ENCODE peak calls at places on chromosomes 11 and 22, in nine cellular contexts. One of them, this sample, is unnamed.
A peak's percentile ranks its signal among the peaks of the same experiment; 100 is the strongest.

GRCh38 chr22:19708323-19709011 is 5.8 kb upstream of the SEPTIN5 start:
- DNase-seq in suprapubic skin: peak; percentile 52
- DNase-seq in CD8-positive, alpha-beta T cell: no peak
- DNase-seq in ascending aorta: peak; percentile 61
- DNase-seq in body of pancreas: no peak
- DNase-seq in dorsolateral prefrontal cortex: no peak
- DNase-seq in sigmoid colon: peak; percentile 61
- DNase-seq in GM23338: no peak
- DNase-seq in A549: no peak
- DNase-seq in this sample: peak; percentile 68

GRCh38 chr11:94767292-94767690 is 865 bp upstream of the AMOTL1 start:
- DNase-seq in suprapubic skin: no peak
- DNase-seq in CD8-positive, alpha-beta T cell: no peak
- DNase-seq in ascending aorta: no peak
- DNase-seq in body of pancreas: no peak
- DNase-seq in dorsolateral prefrontal cortex: no peak
- DNase-seq in sigmoid colon: no peak
- DNase-seq in GM23338: no peak
- DNase-seq in A549: no peak
- DNase-seq in this sample: no peak

GRCh38 chr22:44456661-44457412 is 41.2 kb downstream of the RTL6 start:
- DNase-seq in suprapubic skin: no peak
- DNase-seq in CD8-positive, alpha-beta T cell: no peak
- DNase-seq in ascending aorta: no peak
- DNase-seq in body of pancreas: no peak
- DNase-seq in dorsolateral prefrontal cortex: no peak
- DNase-seq in sigmoid colon: no peak
- DNase-seq in GM23338: no peak
- DNase-seq in A549: no peak
- DNase-seq in this sample: no peak

GRCh38 chr11:4074266-4074665 is 20.3 kb upstream of the RRM1 start:
- DNase-seq in suprapubic skin: no peak
- DNase-seq in CD8-positive, alpha-beta T cell: no peak
- DNase-seq in ascending aorta: no peak
- DNase-seq in body of pancreas: no peak
- DNase-seq in dorsolateral prefrontal cortex: no peak
- DNase-seq in sigmoid colon: no peak
- DNase-seq in GM23338: no peak
- DNase-seq in A549: no peak
- DNase-seq in this sample: no peak

GRCh38 chr11:74570266-74571061 is 21.9 kb upstream of the POLD3 start:
- DNase-seq in suprapubic skin: no peak
- DNase-seq in CD8-positive, alpha-beta T cell: no peak
- DNase-seq in ascending aorta: no peak
- DNase-seq in body of pancreas: peak; percentile 68
- DNase-seq in dorsolateral prefrontal cortex: no peak
- DNase-seq in sigmoid colon: no peak
- DNase-seq in GM23338: peak; percentile 75
- DNase-seq in A549: peak; percentile 70
- DNase-seq in this sample: no peak

GRCh38 chr11:73313652-73314051 is 5.6 kb downstream of the ARHGEF17 start:
- DNase-seq in suprapubic skin: no peak
- DNase-seq in CD8-positive, alpha-beta T cell: no peak
- DNase-seq in ascending aorta: no peak
- DNase-seq in body of pancreas: no peak
- DNase-seq in dorsolateral prefrontal cortex: no peak
- DNase-seq in sigmoid colon: no peak
- DNase-seq in GM23338: no peak
- DNase-seq in A549: no peak
- DNase-seq in this sample: no peak

GRCh38 chr22:24496661-24497060 is 1.5 kb downstream of the UPB1 start:
- DNase-seq in suprapubic skin: no peak
- DNase-seq in CD8-positive, alpha-beta T cell: no peak
- DNase-seq in ascending aorta: no peak
- DNase-seq in body of pancreas: no peak
- DNase-seq in dorsolateral prefrontal cortex: no peak
- DNase-seq in sigmoid colon: no peak
- DNase-seq in GM23338: no peak
- DNase-seq in A549: no peak
- DNase-seq in this sample: no peak

GRCh38 chr11:55714982-55715888 is 53.2 kb downstream of the OR4C6 start:
- DNase-seq in suprapubic skin: no peak
- DNase-seq in CD8-positive, alpha-beta T cell: no peak
- DNase-seq in ascending aorta: no peak
- DNase-seq in body of pancreas: no peak
- DNase-seq in dorsolateral prefrontal cortex: no peak
- DNase-seq in sigmoid colon: no peak
- DNase-seq in GM23338: peak; percentile 57
- DNase-seq in A549: peak; percentile 19
- DNase-seq in this sample: no peak

GRCh38 chr11:120499859-120500258 is 11.7 kb upstream of the GRIK4 start:
- DNase-seq in suprapubic skin: no peak
- DNase-seq in CD8-positive, alpha-beta T cell: no peak
- DNase-seq in ascending aorta: no peak
- DNase-seq in body of pancreas: no peak
- DNase-seq in dorsolateral prefrontal cortex: no peak
- DNase-seq in sigmoid colon: no peak
- DNase-seq in GM23338: no peak
- DNase-seq in A549: no peak
- DNase-seq in this sample: no peak

GRCh38 chr22:43435851-43436535 is 24.2 kb downstream of the MPPED1 start:
- DNase-seq in suprapubic skin: no peak
- DNase-seq in CD8-positive, alpha-beta T cell: no peak
- DNase-seq in ascending aorta: no peak
- DNase-seq in body of pancreas: peak; percentile 68
- DNase-seq in dorsolateral prefrontal cortex: no peak
- DNase-seq in sigmoid colon: no peak
- DNase-seq in GM23338: no peak
- DNase-seq in A549: no peak
- DNase-seq in this sample: no peak

GRCh38 chr11:70410276-70410675 is 11.9 kb downstream of the CTTN start:
- DNase-seq in suprapubic skin: no peak
- DNase-seq in CD8-positive, alpha-beta T cell: no peak
- DNase-seq in ascending aorta: no peak
- DNase-seq in body of pancreas: no peak
- DNase-seq in dorsolateral prefrontal cortex: no peak
- DNase-seq in sigmoid colon: no peak
- DNase-seq in GM23338: no peak
- DNase-seq in A549: no peak
- DNase-seq in this sample: no peak

GRCh38 chr11:11157201-11157600 is 195.8 kb downstream of the CSNK2A3 start:
- DNase-seq in suprapubic skin: no peak
- DNase-seq in CD8-positive, alpha-beta T cell: peak; percentile 78
- DNase-seq in ascending aorta: no peak
- DNase-seq in body of pancreas: no peak
- DNase-seq in dorsolateral prefrontal cortex: no peak
- DNase-seq in sigmoid colon: no peak
- DNase-seq in GM23338: peak; percentile 84
- DNase-seq in A549: peak; percentile 37
- DNase-seq in this sample: no peak

GRCh38 chr11:17273668-17274321 is 2.7 kb upstream of the NUCB2 start:
- DNase-seq in suprapubic skin: no peak
- DNase-seq in CD8-positive, alpha-beta T cell: no peak
- DNase-seq in ascending aorta: no peak
- DNase-seq in body of pancreas: no peak
- DNase-seq in dorsolateral prefrontal cortex: no peak
- DNase-seq in sigmoid colon: no peak
- DNase-seq in GM23338: peak; percentile 83
- DNase-seq in A549: peak; percentile 43
- DNase-seq in this sample: no peak

GRCh38 chr22:33895444-33895843 is 24.8 kb downstream of the LARGE1 start:
- DNase-seq in suprapubic skin: no peak
- DNase-seq in CD8-positive, alpha-beta T cell: no peak
- DNase-seq in ascending aorta: no peak
- DNase-seq in body of pancreas: no peak
- DNase-seq in dorsolateral prefrontal cortex: no peak
- DNase-seq in sigmoid colon: no peak
- DNase-seq in GM23338: no peak
- DNase-seq in A549: no peak
- DNase-seq in this sample: no peak

GRCh38 chr11:64768300-64768694 is 8.5 kb upstream of the PYGM start:
- DNase-seq in suprapubic skin: no peak
- DNase-seq in CD8-positive, alpha-beta T cell: no peak
- DNase-seq in ascending aorta: peak; percentile 52
- DNase-seq in body of pancreas: no peak
- DNase-seq in dorsolateral prefrontal cortex: peak; percentile 9
- DNase-seq in sigmoid colon: no peak
- DNase-seq in GM23338: no peak
- DNase-seq in A549: no peak
- DNase-seq in this sample: no peak
- H3K27ac ChIP-seq in suprapubic skin: no peak overlapping the region
- H3K27ac ChIP-seq in CD8-positive, alpha-beta T cell: no peak overlapping the region
- H3K27ac ChIP-seq in ascending aorta: peak overlapping the region; percentile 67
- H3K27ac ChIP-seq in body of pancreas: no peak overlapping the region
- H3K27ac ChIP-seq in dorsolateral prefrontal cortex: no peak overlapping the region
- H3K27ac ChIP-seq in sigmoid colon: peak overlapping the region; percentile 81
- H3K27ac ChIP-seq in GM23338: peak overlapping the region; percentile 74
- H3K27ac ChIP-seq in A549: no peak overlapping the region
- H3K27ac ChIP-seq in this sample: no peak overlapping the region

GRCh38 chr11:119381186-119381988 is at the start of gene USP2:
- DNase-seq in suprapubic skin: peak; percentile 99
- DNase-seq in CD8-positive, alpha-beta T cell: peak; percentile 95
- DNase-seq in ascending aorta: peak; percentile 99
- DNase-seq in body of pancreas: peak; percentile 98
- DNase-seq in dorsolateral prefrontal cortex: peak; percentile 98
- DNase-seq in sigmoid colon: peak; percentile 98
- DNase-seq in GM23338: peak; percentile 97
- DNase-seq in A549: peak; percentile 92
- DNase-seq in this sample: peak; percentile 98

GRCh38 chr11:119380160-119380815 is 1.2 kb downstream of the USP2 start:
- DNase-seq in suprapubic skin: peak; percentile 68
- DNase-seq in CD8-positive, alpha-beta T cell: no peak
- DNase-seq in ascending aorta: peak; percentile 61
- DNase-seq in body of pancreas: no peak
- DNase-seq in dorsolateral prefrontal cortex: no peak
- DNase-seq in sigmoid colon: no peak
- DNase-seq in GM23338: no peak
- DNase-seq in A549: no peak
- DNase-seq in this sample: no peak

GRCh38 chr11:119382101-119382500 is 611 bp upstream of the USP2 start:
- DNase-seq in suprapubic skin: no peak
- DNase-seq in CD8-positive, alpha-beta T cell: no peak
- DNase-seq in ascending aorta: no peak
- DNase-seq in body of pancreas: no peak
- DNase-seq in dorsolateral prefrontal cortex: no peak
- DNase-seq in sigmoid colon: no peak
- DNase-seq in GM23338: peak; percentile 47
- DNase-seq in A549: no peak
- DNase-seq in this sample: no peak

GRCh38 chr11:119378851-119379465 is 2.5 kb downstream of the USP2 start:
- DNase-seq in suprapubic skin: peak; percentile 59
- DNase-seq in CD8-positive, alpha-beta T cell: no peak
- DNase-seq in ascending aorta: peak; percentile 55
- DNase-seq in body of pancreas: no peak
- DNase-seq in dorsolateral prefrontal cortex: no peak
- DNase-seq in sigmoid colon: no peak
- DNase-seq in GM23338: peak; percentile 43
- DNase-seq in A549: no peak
- DNase-seq in this sample: no peak

GRCh38 chr11:119380816-119381185 is 689 bp downstream of the USP2 start:
- DNase-seq in suprapubic skin: peak; percentile 65
- DNase-seq in CD8-positive, alpha-beta T cell: no peak
- DNase-seq in ascending aorta: no peak
- DNase-seq in body of pancreas: no peak
- DNase-seq in dorsolateral prefrontal cortex: no peak
- DNase-seq in sigmoid colon: no peak
- DNase-seq in GM23338: peak; percentile 75
- DNase-seq in A549: no peak
- DNase-seq in this sample: no peak
- H3K4me3 ChIP-seq in suprapubic skin: peak overlapping the region; percentile 44
- H3K4me3 ChIP-seq in CD8-positive, alpha-beta T cell: peak overlapping the region; percentile 80
- H3K4me3 ChIP-seq in ascending aorta: peak overlapping the region; percentile 64
- H3K4me3 ChIP-seq in body of pancreas: no peak overlapping the region
- H3K4me3 ChIP-seq in dorsolateral prefrontal cortex: peak overlapping the region; percentile 65
- H3K4me3 ChIP-seq in sigmoid colon: peak overlapping the region; percentile 34
- H3K4me3 ChIP-seq in GM23338: peak overlapping the region; percentile 68
- H3K4me3 ChIP-seq in A549: peak overlapping the region; percentile 55
- H3K4me3 ChIP-seq in this sample: peak overlapping the region; percentile 51

GRCh38 chr11:2122222-2122906 is 16.8 kb downstream of the IGF2 start:
- DNase-seq in suprapubic skin: no peak
- DNase-seq in CD8-positive, alpha-beta T cell: no peak
- DNase-seq in ascending aorta: no peak
- DNase-seq in body of pancreas: no peak
- DNase-seq in dorsolateral prefrontal cortex: no peak
- DNase-seq in sigmoid colon: no peak
- DNase-seq in GM23338: no peak
- DNase-seq in A549: no peak
- DNase-seq in this sample: no peak
- H3K27ac ChIP-seq in suprapubic skin: no peak overlapping the region
- H3K27ac ChIP-seq in CD8-positive, alpha-beta T cell: no peak overlapping the region
- H3K27ac ChIP-seq in ascending aorta: no peak overlapping the region
- H3K27ac ChIP-seq in body of pancreas: no peak overlapping the region
- H3K27ac ChIP-seq in dorsolateral prefrontal cortex: no peak overlapping the region
- H3K27ac ChIP-seq in sigmoid colon: no peak overlapping the region
- H3K27ac ChIP-seq in GM23338: no peak overlapping the region
- H3K27ac ChIP-seq in A549: no peak overlapping the region
- H3K27ac ChIP-seq in this sample: no peak overlapping the region

GRCh38 chr22:46091277-46091977 is 58.9 kb upstream of the PPARA start:
- DNase-seq in suprapubic skin: no peak
- DNase-seq in CD8-positive, alpha-beta T cell: no peak
- DNase-seq in ascending aorta: no peak
- DNase-seq in body of pancreas: no peak
- DNase-seq in dorsolateral prefrontal cortex: no peak
- DNase-seq in sigmoid colon: no peak
- DNase-seq in GM23338: no peak
- DNase-seq in A549: no peak
- DNase-seq in this sample: peak; percentile 26

GRCh38 chr22:46090631-46091201 is 59.6 kb upstream of the PPARA start:
- DNase-seq in suprapubic skin: peak; percentile 54
- DNase-seq in CD8-positive, alpha-beta T cell: no peak
- DNase-seq in ascending aorta: no peak
- DNase-seq in body of pancreas: peak; percentile 36
- DNase-seq in dorsolateral prefrontal cortex: no peak
- DNase-seq in sigmoid colon: peak; percentile 74
- DNase-seq in GM23338: no peak
- DNase-seq in A549: no peak
- DNase-seq in this sample: peak; percentile 19

GRCh38 chr22:46093796-46094195 is 56.5 kb upstream of the PPARA start:
- DNase-seq in suprapubic skin: no peak
- DNase-seq in CD8-positive, alpha-beta T cell: no peak
- DNase-seq in ascending aorta: no peak
- DNase-seq in body of pancreas: no peak
- DNase-seq in dorsolateral prefrontal cortex: no peak
- DNase-seq in sigmoid colon: no peak
- DNase-seq in GM23338: no peak
- DNase-seq in A549: no peak
- DNase-seq in this sample: no peak

GRCh38 chr22:46092646-46093410 is 57.5 kb upstream of the PPARA start:
- DNase-seq in suprapubic skin: no peak
- DNase-seq in CD8-positive, alpha-beta T cell: peak; percentile 3
- DNase-seq in ascending aorta: no peak
- DNase-seq in body of pancreas: no peak
- DNase-seq in dorsolateral prefrontal cortex: no peak
- DNase-seq in sigmoid colon: no peak
- DNase-seq in GM23338: no peak
- DNase-seq in A549: no peak
- DNase-seq in this sample: no peak

DNA sequence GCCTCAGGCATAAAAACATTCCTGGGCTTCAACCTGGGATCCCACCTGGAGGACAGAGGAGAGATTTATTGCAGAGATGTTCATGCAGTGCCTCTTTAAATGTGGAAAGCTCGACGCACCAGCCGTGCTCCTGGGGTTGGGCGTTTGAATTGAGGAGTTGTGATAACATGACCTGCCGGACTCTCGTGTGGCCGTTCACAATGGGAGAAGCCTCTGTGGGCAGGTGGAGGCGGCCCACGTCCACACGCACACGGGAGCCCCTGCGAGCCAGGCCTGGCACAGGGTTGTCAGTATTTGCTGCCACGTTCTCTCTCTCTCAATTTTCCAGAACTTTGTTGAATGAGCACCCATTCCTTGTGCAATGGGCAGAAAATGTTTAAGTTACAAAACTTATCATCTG is 58.3 kb upstream of the PPARA start:
- DNase-seq in suprapubic skin: no peak
- DNase-seq in CD8-positive, alpha-beta T cell: no peak
- DNase-seq in ascending aorta: no peak
- DNase-seq in body of pancreas: no peak
- DNase-seq in dorsolateral prefrontal cortex: no peak
- DNase-seq in sigmoid colon: no peak
- DNase-seq in GM23338: no peak
- DNase-seq in A549: no peak
- DNase-seq in this sample: peak; percentile 25
- H3K4me3 ChIP-seq in suprapubic skin: no peak overlapping the region
- H3K4me3 ChIP-seq in CD8-positive, alpha-beta T cell: no peak overlapping the region
- H3K4me3 ChIP-seq in ascending aorta: no peak overlapping the region
- H3K4me3 ChIP-seq in body of pancreas: no peak overlapping the region
- H3K4me3 ChIP-seq in dorsolateral prefrontal cortex: no peak overlapping the region
- H3K4me3 ChIP-seq in sigmoid colon: no peak overlapping the region
- H3K4me3 ChIP-seq in GM23338: no peak overlapping the region
- H3K4me3 ChIP-seq in A549: no peak overlapping the region
- H3K4me3 ChIP-seq in this sample: no peak overlapping the region

This sample was measured in lower lobe of right lung.